ENCODE peak calls at places on chromosomes 7 and 10, in four cellular contexts. W is HCT116, S is heart left ventricle, I is A549. J is an unnamed sample.

GRCh38 chr7:131774419-131775220 is 218.2 kb upstream of the PODXL start:
- DNase-seq in W (no peak), S (no peak), I (no peak), J (no peak)

GRCh38 chr10:44756235-44756634 is 154.9 kb upstream of the TMEM72 start:
- DNase-seq in W (no peak), S (no peak), I (no peak), J (no peak)

GRCh38 chr10:27801171-27801785 is 55.7 kb upstream of the MKX start:
- DNase-seq in W (no peak), S (no peak), I (no peak), J (no peak)

GRCh38 chr10:46558411-46559185 is 2.1 kb upstream of the GPRIN2 start:
- DNase-seq in W (no peak), S (peak), I (peak), J (peak)

GRCh38 chr7:28358423-28358868 is 53.9 kb upstream of the CREB5 start:
- DNase-seq in W (peak), S (no peak), I (peak), J (no peak)

GRCh38 chr10:124510536-124511158 is 49.0 kb downstream of the LHPP start:
- DNase-seq in W (no peak), S (no peak), I (no peak), J (no peak)

GRCh38 chr7:157297071-157297638 is 39.6 kb upstream of the DNAJB6 start:
- DNase-seq in W (no peak), S (no peak), I (no peak), J (no peak)

GRCh38 chr7:21972397-21972784 is 26.7 kb upstream of the CDCA7L start:
- DNase-seq in W (peak), S (no peak), I (peak), J (no peak)

GRCh38 chr10:29735628-29736324 is 101.0 kb upstream of the SVIL start:
- DNase-seq in W (peak), S (peak), I (peak), J (peak)

GRCh38 chr7:44378744-44379143 is 53.4 kb upstream of the CAMK2B start:
- DNase-seq in W (no peak), S (no peak), I (peak), J (no peak)

GRCh38 chr7:23335141-23335540 is 36.0 kb downstream of the MALSU1 start:
- DNase-seq in W (no peak), S (no peak), I (no peak), J (no peak)

GRCh38 chr10:77702166-77702565 is 64.6 kb upstream of the KCNMA1 start:
- DNase-seq in W (no peak), S (no peak), I (no peak), J (no peak)

GRCh38 chr10:130021373-130021950 is 57.4 kb upstream of the EBF3 start:
- DNase-seq in W (no peak), S (no peak), I (no peak), J (no peak)

GRCh38 chr7:131225619-131226101 is 102.0 kb upstream of the MKLN1 start:
- DNase-seq in W (no peak), S (peak), I (peak), J (no peak)

GRCh38 chr10:2949948-2950354 is 117.4 kb upstream of the PFKP start:
- DNase-seq in W (no peak), S (no peak), I (peak), J (no peak)

GRCh38 chr7:158098125-158099030 is 489.2 kb downstream of the PTPRN2 start:
- DNase-seq in W (no peak), S (no peak), I (no peak), J (peak)

GRCh38 chr10:81873932-81874816 is 820 bp upstream of the NRG3 start:
- DNase-seq in W (no peak), S (peak), I (no peak), J (peak)

GRCh38 chr10:49182776-49183175 is 5.4 kb downstream of the TMEM273 start:
- DNase-seq in W (no peak), S (no peak), I (no peak), J (no peak)

GRCh38 chr7:140542226-140542625 is 62.9 kb upstream of the MKRN1 start:
- DNase-seq in W (no peak), S (peak), I (peak), J (peak)

GRCh38 chr10:96470108-96470743 is 43.5 kb downstream of the TLL2 start:
- DNase-seq in W (peak), S (peak), I (peak), J (no peak)

GRCh38 chr7:15780271-15780670 is 93.8 kb upstream of the MEOX2 start:
- DNase-seq in W (no peak), S (no peak), I (no peak), J (no peak)

GRCh38 chr7:33423646-33424020 is 294.3 kb downstream of the BBS9 start:
- DNase-seq in W (peak), S (no peak), I (peak), J (no peak)

GRCh38 chr7:157474685-157475084 is 137.9 kb downstream of the DNAJB6 start:
- DNase-seq in W (peak), S (no peak), I (peak), J (peak)

GRCh38 chr10:43214071-43214955 is 52.6 kb downstream of the RASGEF1A start:
- DNase-seq in W (no peak), S (no peak), I (no peak), J (peak)

DNA sequence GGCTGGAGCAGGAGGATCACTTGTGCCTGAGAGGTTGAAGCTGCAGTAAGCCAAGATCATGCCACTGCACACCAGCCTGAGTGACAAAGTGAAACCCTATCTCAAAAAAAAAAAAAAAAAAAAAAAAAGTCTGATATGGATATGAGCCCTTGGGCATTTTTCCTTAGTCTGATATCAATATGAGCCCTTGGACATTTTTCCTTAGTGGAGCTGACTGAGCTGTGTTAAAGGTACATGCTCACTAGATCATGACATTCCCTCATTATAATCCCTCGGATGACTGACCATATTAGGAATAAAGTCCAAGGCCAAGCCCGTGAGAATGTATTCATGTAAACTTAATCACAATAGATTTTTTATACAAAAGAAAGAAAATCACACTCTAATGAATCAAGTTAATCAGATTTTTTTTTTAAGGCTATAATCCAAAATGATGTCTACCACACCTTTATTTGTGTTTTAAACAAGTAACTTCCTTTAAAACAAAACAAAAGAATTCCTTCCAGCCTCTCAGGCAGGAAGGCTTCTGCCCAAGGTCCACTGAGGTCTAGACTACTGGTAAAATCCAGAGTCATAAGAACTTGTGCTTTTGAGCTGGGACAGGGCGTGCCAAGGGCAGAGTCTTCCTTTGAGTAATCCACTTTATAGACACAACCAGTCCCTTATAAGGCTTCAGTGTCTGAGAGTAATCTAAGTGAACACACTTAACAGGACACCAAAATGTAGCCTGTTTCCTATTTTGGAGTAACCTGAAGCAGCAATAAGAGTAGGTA is 5.5 kb downstream of the PPA1 start:
- DNase-seq in W (no peak), S (no peak), I (peak), J (no peak)
- TF ChIP-seq POLR2A in W (no peak), S (no peak), I (no peak), J (no peak)

DNA sequence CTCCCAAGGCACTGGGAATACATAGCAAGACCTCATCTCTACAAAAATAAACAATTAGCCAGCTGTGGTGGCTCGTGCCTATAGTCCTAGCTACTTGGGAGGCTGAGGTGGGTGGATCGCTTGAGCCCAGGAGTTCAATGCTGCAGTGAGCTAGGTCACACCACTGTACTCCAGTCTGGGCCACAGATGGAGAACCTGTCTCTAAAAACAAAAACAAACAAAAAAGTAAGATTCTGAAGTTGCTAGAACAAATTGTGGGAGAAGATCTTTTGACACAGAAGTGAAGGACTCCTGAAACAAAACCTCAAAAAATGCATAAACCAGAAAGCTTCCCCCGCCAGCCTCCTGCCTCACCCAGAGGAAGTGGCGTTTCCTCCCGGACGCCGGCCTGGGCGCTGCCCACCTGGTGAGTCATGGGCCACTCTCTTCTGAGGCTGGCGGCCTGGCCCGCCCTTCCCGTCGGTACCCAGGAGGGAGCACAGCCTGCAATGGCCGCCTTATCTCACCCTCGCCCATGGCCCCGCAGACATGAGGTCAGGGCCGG is 25.4 kb upstream of the ELN start:
- DNase-seq in W (peak), S (peak), I (peak), J (peak)
- TF ChIP-seq POLR2A in W (peak), S (no peak), I (no peak), J (no peak)

GRCh38 chr10:73629165-73629564 is 12.1 kb downstream of the MYOZ1 start:
- DNase-seq in W (no peak), S (no peak), I (no peak), J (no peak)

GRCh38 chr10:73627300-73627699 is 14.0 kb downstream of the MYOZ1 start:
- DNase-seq in W (no peak), S (no peak), I (no peak), J (no peak)

GRCh38 chr10:73625004-73625883 is 16.0 kb downstream of the MYOZ1 start:
- DNase-seq in W (no peak), S (no peak), I (peak), J (peak)

GRCh38 chr10:73628405-73628804 is 12.9 kb downstream of the MYOZ1 start:
- DNase-seq in W (no peak), S (no peak), I (no peak), J (no peak)

GRCh38 chr10:73625884-73626753 is 15.2 kb downstream of the MYOZ1 start:
- DNase-seq in W (peak), S (peak), I (peak), J (peak)
- TF ChIP-seq POLR2A in W (peak), S (peak), I (peak), J (no peak)

DNA sequence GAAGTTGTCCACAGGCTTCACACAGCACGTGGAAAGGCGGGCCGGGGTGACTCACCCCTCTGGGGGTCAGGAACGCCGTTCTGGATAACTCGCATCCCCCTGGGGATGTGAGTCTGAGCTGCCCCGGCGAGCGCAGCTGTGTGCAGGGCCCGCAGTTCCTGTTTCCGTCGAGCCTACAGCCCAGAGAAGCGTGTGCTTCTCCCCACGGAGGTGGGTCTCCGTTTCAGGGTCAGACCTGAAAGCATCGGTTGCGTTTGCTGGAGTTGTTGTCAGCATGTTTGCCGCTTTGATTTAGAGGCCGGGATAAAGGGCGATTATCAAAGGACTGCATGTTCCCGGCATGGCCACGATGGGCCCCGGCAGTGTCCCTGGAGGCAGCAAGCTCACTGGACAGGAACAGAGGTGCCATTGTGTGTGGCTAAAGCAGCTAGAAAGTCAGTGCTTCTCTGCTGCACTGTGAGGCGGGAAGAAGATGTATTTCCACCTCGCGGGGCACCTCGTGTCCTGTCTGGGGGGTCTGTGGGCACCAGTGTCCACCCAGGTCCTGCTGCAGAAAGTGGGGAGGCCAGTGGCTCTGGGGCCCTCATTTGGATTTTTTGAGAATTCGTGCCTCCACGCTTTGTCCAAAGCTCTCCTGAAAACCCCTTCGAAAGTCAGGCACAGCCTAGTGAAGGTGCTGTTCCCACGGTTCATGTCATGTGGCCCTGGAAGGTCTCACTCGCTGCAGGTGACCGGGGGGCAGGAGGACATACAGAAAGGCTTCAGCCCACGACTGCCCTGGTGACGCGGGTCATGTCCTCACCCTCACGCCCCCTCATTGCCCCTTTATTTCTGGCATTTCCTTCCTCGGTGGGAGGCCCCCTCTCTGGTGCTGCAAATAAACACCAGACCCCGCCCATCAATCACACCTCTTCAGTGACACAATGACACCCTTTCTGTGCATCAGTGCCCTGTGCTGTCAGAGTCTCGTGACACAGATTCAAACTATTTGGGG is 27.4 kb upstream of the GDI2 start:
- DNase-seq in W (no peak), S (peak), I (no peak), J (peak)
- TF ChIP-seq POLR2A in W (no peak), S (no peak), I (no peak), J (no peak)

DNA sequence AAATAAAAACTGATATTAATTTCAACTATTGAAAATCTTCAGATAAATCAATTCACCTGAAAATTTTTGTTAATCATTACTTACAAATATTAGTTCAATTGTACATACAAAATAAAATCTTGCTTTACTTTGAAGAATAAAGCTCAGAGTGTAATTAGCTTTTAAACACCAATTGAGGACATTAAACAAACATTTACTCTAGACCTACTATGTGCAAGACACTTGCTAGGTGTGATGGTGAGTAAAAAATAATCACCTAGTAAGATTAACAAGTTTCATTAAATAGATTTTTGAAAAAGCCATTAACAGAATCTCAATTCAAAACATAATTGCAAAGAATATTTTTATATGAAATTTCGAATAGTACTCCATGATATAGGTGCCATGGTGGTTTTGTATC is 3.9 kb upstream of the MLLT10 start:
- DNase-seq in W (no peak), S (no peak), I (no peak), J (no peak)
- TF ChIP-seq POLR2A in W (no peak), S (no peak), I (no peak), J (no peak)

GRCh38 chr7:150989456-150989855 is 1.4 kb upstream of the NOS3 start:
- DNase-seq in W (no peak), S (no peak), I (no peak), J (no peak)

GRCh38 chr7:150986099-150986512 is 4.7 kb upstream of the NOS3 start:
- DNase-seq in W (no peak), S (peak), I (peak), J (no peak)

GRCh38 chr7:150990416-150991186 is at the start of gene NOS3:
- DNase-seq in W (peak), S (no peak), I (no peak), J (no peak)

GRCh38 chr7:150986556-150986955 is 4.3 kb upstream of the NOS3 start:
- DNase-seq in W (no peak), S (no peak), I (no peak), J (no peak)

GRCh38 chr7:150988230-150989226 is 2.3 kb upstream of the NOS3 start:
- DNase-seq in W (no peak), S (peak), I (peak), J (peak)
- TF ChIP-seq POLR2A in W (no peak), S (no peak), I (no peak), J (no peak)

GRCh38 chr10:132407846-132408278 is 10.9 kb downstream of the PWWP2B start:
- DNase-seq in W (no peak), S (no peak), I (no peak), J (peak)
- TF ChIP-seq POLR2A in W (no peak), S (no peak), I (no peak), J (no peak)

GRCh38 chr7:29826530-29826822 is 20.2 kb downstream of the WIPF3 start:
- DNase-seq in W (no peak), S (no peak), I (no peak), J (no peak)
- TF ChIP-seq POLR2A in W (no peak), S (no peak), I (no peak), J (no peak)